ENCODE peak calls at places on chromosome 17, in ten cellular contexts. B, Z, W, Y, Q, J, C, S, X and F are unnamed samples.

GRCh38 chr17:82551779-82552457 is 32.4 kb downstream of the FOXK2 start:
- DNase-seq in B (peak; percentile 55), Z (peak; percentile 54), W (peak; percentile 91), Y (peak; percentile 82), Q (peak; percentile 65), J (peak; percentile 92), C (peak; percentile 79), S (peak; percentile 92), X (peak; percentile 85), F (peak; percentile 68)

GRCh38 chr17:21165922-21166598 is 39.3 kb downstream of the DHRS7B start:
- DNase-seq in B (no peak), Z (peak; percentile 69), W (no peak), Y (no peak), Q (peak; percentile 70), J (no peak), C (no peak), S (no peak), X (peak; percentile 66), F (no peak)

GRCh38 chr17:8965394-8966168 is at the start of gene PIK3R5:
- DNase-seq in B (peak; percentile 73), Z (no peak), W (peak; percentile 77), Y (peak; percentile 80), Q (peak; percentile 63), J (peak; percentile 72), C (no peak), S (peak; percentile 96), X (no peak), F (peak; percentile 67)

GRCh38 chr17:35684046-35684802 is 47.2 kb upstream of the RASL10B start:
- DNase-seq in B (no peak), Z (no peak), W (no peak), Y (no peak), Q (no peak), J (no peak), C (peak; percentile 14), S (no peak), X (no peak), F (no peak)

GRCh38 chr17:17942846-17943245 is 29.4 kb downstream of the TOM1L2 start:
- DNase-seq in B (no peak), Z (no peak), W (no peak), Y (no peak), Q (no peak), J (no peak), C (peak; percentile 47), S (no peak), X (no peak), F (no peak)

GRCh38 chr17:40218740-40219072 is 398 bp upstream of the WIPF2 start:
- DNase-seq in B (peak; percentile 70), Z (peak; percentile 14), W (peak; percentile 91), Y (peak; percentile 78), Q (peak; percentile 35), J (peak; percentile 75), C (peak; percentile 88), S (peak; percentile 83), X (peak; percentile 84), F (peak; percentile 66)

GRCh38 chr17:40501499-40501911 is at the start of gene TNS4:
- DNase-seq in B (no peak), Z (no peak), W (no peak), Y (peak; percentile 90), Q (no peak), J (no peak), C (no peak), S (no peak), X (no peak), F (no peak)

GRCh38 chr17:10217916-10218315 is 19.5 kb upstream of the GAS7 start:
- DNase-seq in B (no peak), Z (no peak), W (no peak), Y (no peak), Q (no peak), J (no peak), C (peak; percentile 73), S (no peak), X (no peak), F (no peak)

DNA sequence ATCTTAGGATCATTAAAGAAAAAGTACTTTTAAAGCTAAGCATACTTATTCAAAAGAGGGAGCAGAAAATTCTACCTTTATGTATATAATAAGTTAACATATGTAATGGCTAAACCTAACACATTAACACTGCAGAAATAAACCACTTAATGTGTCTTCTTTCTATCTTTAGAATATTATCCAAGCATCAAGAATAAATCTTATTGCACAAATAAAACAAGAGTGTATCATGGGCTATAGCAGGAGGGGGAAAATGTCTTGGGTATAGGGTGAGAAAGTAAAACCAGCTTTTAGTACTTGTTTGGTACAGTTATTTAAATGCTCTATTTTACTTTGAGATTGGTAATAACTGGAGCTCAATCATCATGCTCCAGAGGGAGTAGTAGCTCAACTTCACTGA is 10.9 kb downstream of the PRKCA start:
- DNase-seq in B (no peak), Z (no peak), W (no peak), Y (no peak), Q (no peak), J (no peak), C (no peak), S (no peak), X (no peak), F (no peak)
- TF ChIP-seq CTCF in B (no peak), Z (no peak), W (no peak), Y (no peak), Q (no peak), J (no peak), C (no peak), S (no peak), X (no peak), F (no peak)

GRCh38 chr17:30832438-30832790 is 648 bp downstream of the ATAD5 start:
- DNase-seq in B (no peak), Z (no peak), W (no peak), Y (no peak), Q (no peak), J (no peak), C (no peak), S (no peak), X (no peak), F (no peak)

GRCh38 chr17:30827082-30827481 is 2.6 kb upstream of the CRLF3 start:
- DNase-seq in B (no peak), Z (no peak), W (no peak), Y (no peak), Q (no peak), J (no peak), C (no peak), S (no peak), X (no peak), F (no peak)

GRCh38 chr17:30831257-30831656 is 509 bp upstream of the ATAD5 start:
- DNase-seq in B (no peak), Z (no peak), W (peak; percentile 61), Y (no peak), Q (no peak), J (no peak), C (no peak), S (no peak), X (no peak), F (no peak)

GRCh38 chr17:30829022-30829421 is 2.7 kb upstream of the ATAD5 start:
- DNase-seq in B (no peak), Z (no peak), W (no peak), Y (no peak), Q (no peak), J (no peak), C (no peak), S (no peak), X (no peak), F (no peak)

DNA sequence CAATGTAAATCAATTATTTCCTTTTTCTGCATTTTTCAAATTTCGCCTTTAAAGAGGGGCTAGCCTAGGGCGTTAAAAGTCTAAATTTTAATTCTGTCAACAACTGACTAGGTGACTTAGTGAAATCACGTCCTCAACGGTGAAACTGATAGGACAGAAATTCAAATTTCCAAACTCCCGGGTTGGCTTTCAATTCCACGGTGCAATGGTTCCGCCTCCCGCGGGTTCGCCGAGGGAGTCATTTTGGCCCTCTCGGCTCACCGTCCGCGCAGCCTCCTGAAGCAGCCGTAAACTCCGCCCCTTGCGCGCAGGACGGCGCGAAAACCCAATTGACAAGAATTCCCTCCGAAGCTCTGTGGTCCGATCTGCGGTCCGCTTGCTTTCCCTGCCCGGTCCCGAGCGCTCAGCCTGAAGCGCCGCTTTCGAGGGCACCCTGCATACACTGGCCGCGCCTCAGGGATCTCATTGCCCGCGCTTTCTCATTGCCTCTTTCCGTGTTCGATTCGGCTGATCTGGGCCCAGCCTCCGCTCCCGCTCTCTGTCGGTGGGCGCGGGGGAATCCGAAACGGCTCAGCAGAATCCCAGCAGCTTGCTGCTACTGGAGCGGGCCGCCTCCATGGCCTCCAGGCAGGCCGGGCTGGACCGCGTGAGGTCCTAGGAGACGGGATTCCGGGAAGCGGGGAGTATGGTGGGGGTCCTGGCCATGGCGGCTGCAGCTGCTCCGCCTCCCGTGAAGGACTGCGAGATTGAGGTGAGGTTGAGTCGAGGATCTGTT is at the start of gene ATAD5:
- DNase-seq in B (peak; percentile 86), Z (peak; percentile 84), W (peak; percentile 91), Y (peak; percentile 96), Q (peak; percentile 91), J (peak; percentile 94), C (peak; percentile 94), S (peak; percentile 85), X (peak; percentile 89), F (peak; percentile 84)
- TF ChIP-seq CTCF in B (no peak), Z (no peak), W (no peak), Y (no peak), Q (no peak), J (no peak), C (no peak), S (no peak), X (no peak), F (no peak)

GRCh38 chr17:13025687-13026086 is 7.9 kb upstream of the ELAC2 start:
- DNase-seq in B (no peak), Z (no peak), W (no peak), Y (no peak), Q (no peak), J (no peak), C (no peak), S (no peak), X (no peak), F (no peak)

GRCh38 chr17:13029340-13029739 is 11.5 kb upstream of the ELAC2 start:
- DNase-seq in B (no peak), Z (no peak), W (no peak), Y (no peak), Q (no peak), J (peak; percentile 7), C (peak; percentile 6), S (no peak), X (no peak), F (no peak)

GRCh38 chr17:13027246-13027645 is 9.4 kb upstream of the ELAC2 start:
- DNase-seq in B (no peak), Z (no peak), W (no peak), Y (no peak), Q (no peak), J (peak; percentile 5), C (no peak), S (no peak), X (no peak), F (no peak)

GRCh38 chr17:13031718-13032350 is 14.0 kb upstream of the ELAC2 start:
- DNase-seq in B (peak; percentile 48), Z (peak; percentile 5), W (peak; percentile 74), Y (peak; percentile 64), Q (no peak), J (no peak), C (peak; percentile 76), S (peak; percentile 46), X (peak; percentile 70), F (peak; percentile 46)

GRCh38 chr17:13030459-13031305 is 12.9 kb upstream of the ELAC2 start:
- DNase-seq in B (peak; percentile 59), Z (no peak), W (peak; percentile 62), Y (peak; percentile 70), Q (no peak), J (no peak), C (peak; percentile 67), S (peak; percentile 28), X (no peak), F (peak; percentile 59)
- TF ChIP-seq CTCF in B (peak; percentile 86), Z (peak; percentile 70), W (peak; percentile 93), Y (peak; percentile 51), Q (peak; percentile 76), J (peak; percentile 73), C (peak; percentile 79), S (peak; percentile 88), X (peak; percentile 54), F (peak; percentile 91)

DNA sequence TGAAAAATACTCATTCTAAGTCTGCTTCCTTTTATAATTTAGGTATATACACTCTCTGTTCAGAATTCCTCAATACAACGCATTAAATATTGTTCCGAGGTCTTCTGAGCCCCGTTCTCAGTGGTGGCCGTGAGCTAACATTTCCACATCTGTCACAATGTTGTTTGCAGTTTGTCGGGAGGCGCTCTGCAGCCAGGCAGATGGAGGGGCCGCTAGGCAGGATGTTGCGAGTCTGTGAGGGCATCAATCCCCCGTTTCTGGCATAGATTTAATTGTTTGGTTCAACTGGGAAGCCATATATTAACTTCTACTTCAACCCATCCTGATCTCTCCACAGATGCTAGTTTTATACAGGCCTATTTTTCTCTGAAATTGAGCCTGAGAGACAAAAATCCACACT is 41.2 kb downstream of the RPTOR start:
- DNase-seq in B (no peak), Z (no peak), W (no peak), Y (no peak), Q (no peak), J (no peak), C (no peak), S (no peak), X (no peak), F (no peak)
- TF ChIP-seq CTCF in B (no peak), Z (no peak), W (no peak), Y (no peak), Q (no peak), J (no peak), C (no peak), S (no peak), X (no peak), F (no peak)